ENCODE peak calls at places on chromosome 20, in six cellular contexts. A, F, R, D, H and J are unnamed samples.

GRCh38 chr20:47267621-47268020 is 88.9 kb downstream of the ZMYND8 start:
- DNase-seq in A (no peak), F (no peak), R (no peak), D (no peak), H (no peak), J (no peak)

GRCh38 chr20:11912013-11912663 is 5.6 kb upstream of the BTBD3 start:
- DNase-seq in A (no peak), F (peak), R (no peak), D (no peak), H (no peak), J (no peak)

GRCh38 chr20:20407891-20408805 is 40.2 kb downstream of the INSM1 start:
- DNase-seq in A (no peak), F (peak), R (no peak), D (peak), H (peak), J (no peak)

GRCh38 chr20:39910536-39910935 is 778.5 kb downstream of the MAFB start:
- DNase-seq in A (no peak), F (no peak), R (no peak), D (no peak), H (no peak), J (no peak)

GRCh38 chr20:22453244-22454080 is 130.9 kb downstream of the FOXA2 start:
- DNase-seq in A (peak), F (peak), R (peak), D (no peak), H (no peak), J (no peak)

GRCh38 chr20:31565699-31566331 is 39.3 kb upstream of the ID1 start:
- DNase-seq in A (peak), F (no peak), R (no peak), D (no peak), H (no peak), J (no peak)

GRCh38 chr20:51354191-51354768 is 188.2 kb downstream of the NFATC2 start:
- DNase-seq in A (no peak), F (no peak), R (no peak), D (peak), H (peak), J (no peak)

GRCh38 chr20:723756-724155 is 44.5 kb downstream of the SLC52A3 start:
- DNase-seq in A (peak), F (no peak), R (no peak), D (no peak), H (no peak), J (no peak)

GRCh38 chr20:35311822-35312221 is 19.6 kb upstream of the FAM83C start:
- DNase-seq in A (no peak), F (no peak), R (no peak), D (no peak), H (no peak), J (no peak)

GRCh38 chr20:11581271-11581670 is 336.4 kb upstream of the BTBD3 start:
- DNase-seq in A (no peak), F (peak), R (no peak), D (no peak), H (no peak), J (no peak)

GRCh38 chr20:54585222-54585621 is 109.8 kb downstream of the DOK5 start:
- DNase-seq in A (no peak), F (peak), R (no peak), D (no peak), H (no peak), J (no peak)

GRCh38 chr20:13821876-13822275 is 37.0 kb downstream of the NDUFAF5 start:
- DNase-seq in A (peak), F (no peak), R (no peak), D (peak), H (no peak), J (no peak)

GRCh38 chr20:62321521-62321948 is 18.7 kb downstream of the ADRM1 start:
- DNase-seq in A (no peak), F (peak), R (peak), D (no peak), H (no peak), J (no peak)

GRCh38 chr20:19609642-19610223 is 148.3 kb upstream of the RIN2 start:
- DNase-seq in A (peak), F (no peak), R (no peak), D (peak), H (no peak), J (no peak)

GRCh38 chr20:44979090-44979621 is 12.8 kb downstream of the STK4 start:
- DNase-seq in A (no peak), F (no peak), R (peak), D (peak), H (peak), J (no peak)

GRCh38 chr20:63062188-63063140 is 55.7 kb upstream of the BHLHE23 start:
- DNase-seq in A (no peak), F (no peak), R (no peak), D (no peak), H (no peak), J (peak)

GRCh38 chr20:33558348-33559144 is 68.7 kb downstream of the CBFA2T2 start:
- DNase-seq in A (no peak), F (no peak), R (no peak), D (no peak), H (no peak), J (no peak)

GRCh38 chr20:1566701-1567100 is 9.2 kb upstream of the SIRPD start:
- DNase-seq in A (peak), F (no peak), R (no peak), D (peak), H (peak), J (no peak)

GRCh38 chr20:9374480-9374879 is 139.9 kb upstream of the LAMP5 start:
- DNase-seq in A (no peak), F (no peak), R (no peak), D (peak), H (peak), J (no peak)

GRCh38 chr20:905396-905961 is 10.7 kb downstream of the ANGPT4 start:
- DNase-seq in A (no peak), F (no peak), R (no peak), D (no peak), H (no peak), J (no peak)

GRCh38 chr20:44748005-44748370 is 2.3 kb downstream of the KCNK15 start:
- DNase-seq in A (no peak), F (no peak), R (no peak), D (no peak), H (no peak), J (no peak)

GRCh38 chr20:16477632-16478031 is 95.6 kb downstream of the KIF16B start:
- DNase-seq in A (no peak), F (no peak), R (no peak), D (no peak), H (peak), J (no peak)

GRCh38 chr20:54633903-54634302 is 158.5 kb downstream of the DOK5 start:
- DNase-seq in A (no peak), F (no peak), R (no peak), D (no peak), H (no peak), J (no peak)

GRCh38 chr20:6714202-6714800 is 53.2 kb upstream of the BMP2 start:
- DNase-seq in A (no peak), F (no peak), R (peak), D (no peak), H (no peak), J (no peak)

GRCh38 chr20:19841740-19842139 is 83.7 kb downstream of the RIN2 start:
- DNase-seq in A (no peak), F (no peak), R (no peak), D (no peak), H (no peak), J (no peak)

GRCh38 chr20:51522207-51522606 is 20.3 kb downstream of the NFATC2 start:
- DNase-seq in A (no peak), F (no peak), R (no peak), D (no peak), H (no peak), J (no peak)

GRCh38 chr20:46967647-46968046 is 73.0 kb downstream of the EYA2 start:
- DNase-seq in A (no peak), F (peak), R (no peak), D (no peak), H (no peak), J (no peak)

GRCh38 chr20:6045566-6045965 is 8.3 kb downstream of the LRRN4 start:
- DNase-seq in A (peak), F (no peak), R (no peak), D (peak), H (peak), J (no peak)

GRCh38 chr20:63979549-63980316 is at the start of gene SAMD10:
- DNase-seq in A (no peak), F (peak), R (peak), D (peak), H (peak), J (peak)

GRCh38 chr20:53725575-53725970 is 131.9 kb upstream of the ZNF217 start:
- DNase-seq in A (no peak), F (no peak), R (no peak), D (no peak), H (no peak), J (no peak)

GRCh38 chr20:32543570-32544259 is 41.4 kb downstream of the NOL4L start:
- DNase-seq in A (no peak), F (no peak), R (no peak), D (no peak), H (no peak), J (no peak)

GRCh38 chr20:37879003-37879599 is 23.8 kb upstream of the VSTM2L start:
- DNase-seq in A (no peak), F (no peak), R (no peak), D (no peak), H (no peak), J (no peak)

GRCh38 chr20:8365634-8366033 is 233.6 kb downstream of the PLCB1 start:
- DNase-seq in A (no peak), F (no peak), R (no peak), D (no peak), H (no peak), J (no peak)

GRCh38 chr20:38920851-38921250 is 5.4 kb upstream of the FAM83D start:
- DNase-seq in A (no peak), F (no peak), R (no peak), D (no peak), H (no peak), J (no peak)

GRCh38 chr20:63735859-63736718 is at the start of gene LIME1:
- DNase-seq in A (no peak), F (no peak), R (peak), D (no peak), H (no peak), J (peak)

GRCh38 chr20:51945881-51946280 is 143.6 kb upstream of the SALL4 start:
- DNase-seq in A (no peak), F (no peak), R (no peak), D (no peak), H (no peak), J (no peak)

GRCh38 chr20:33796907-33797544 is 14.1 kb upstream of the CHMP4B start:
- DNase-seq in A (no peak), F (no peak), R (no peak), D (no peak), H (no peak), J (no peak)

GRCh38 chr20:47795214-47795667 is 10.0 kb upstream of the SULF2 start:
- DNase-seq in A (peak), F (no peak), R (no peak), D (peak), H (no peak), J (peak)

GRCh38 chr20:5933802-5934436 is 16.4 kb downstream of the TRMT6 start:
- DNase-seq in A (no peak), F (peak), R (no peak), D (no peak), H (no peak), J (no peak)

GRCh38 chr20:17663486-17663885 is 18.6 kb downstream of the RRBP1 start:
- DNase-seq in A (no peak), F (peak), R (no peak), D (peak), H (peak), J (no peak)

GRCh38 chr20:17664025-17664638 is 17.9 kb downstream of the RRBP1 start:
- DNase-seq in A (no peak), F (no peak), R (no peak), D (peak), H (no peak), J (no peak)

GRCh38 chr20:17661121-17661744 is 20.8 kb downstream of the RRBP1 start:
- DNase-seq in A (no peak), F (no peak), R (no peak), D (no peak), H (no peak), J (peak)

GRCh38 chr20:17662333-17663039 is 19.6 kb downstream of the RRBP1 start:
- DNase-seq in A (no peak), F (peak), R (no peak), D (peak), H (peak), J (peak)

GRCh38 chr20:17663040-17663399 is 19.0 kb downstream of the RRBP1 start:
- DNase-seq in A (no peak), F (no peak), R (no peak), D (no peak), H (no peak), J (peak)
- H3K9ac ChIP-seq in A (no peak), F (peak), R (no peak), D (no peak), H (no peak), J (no peak)

DNA sequence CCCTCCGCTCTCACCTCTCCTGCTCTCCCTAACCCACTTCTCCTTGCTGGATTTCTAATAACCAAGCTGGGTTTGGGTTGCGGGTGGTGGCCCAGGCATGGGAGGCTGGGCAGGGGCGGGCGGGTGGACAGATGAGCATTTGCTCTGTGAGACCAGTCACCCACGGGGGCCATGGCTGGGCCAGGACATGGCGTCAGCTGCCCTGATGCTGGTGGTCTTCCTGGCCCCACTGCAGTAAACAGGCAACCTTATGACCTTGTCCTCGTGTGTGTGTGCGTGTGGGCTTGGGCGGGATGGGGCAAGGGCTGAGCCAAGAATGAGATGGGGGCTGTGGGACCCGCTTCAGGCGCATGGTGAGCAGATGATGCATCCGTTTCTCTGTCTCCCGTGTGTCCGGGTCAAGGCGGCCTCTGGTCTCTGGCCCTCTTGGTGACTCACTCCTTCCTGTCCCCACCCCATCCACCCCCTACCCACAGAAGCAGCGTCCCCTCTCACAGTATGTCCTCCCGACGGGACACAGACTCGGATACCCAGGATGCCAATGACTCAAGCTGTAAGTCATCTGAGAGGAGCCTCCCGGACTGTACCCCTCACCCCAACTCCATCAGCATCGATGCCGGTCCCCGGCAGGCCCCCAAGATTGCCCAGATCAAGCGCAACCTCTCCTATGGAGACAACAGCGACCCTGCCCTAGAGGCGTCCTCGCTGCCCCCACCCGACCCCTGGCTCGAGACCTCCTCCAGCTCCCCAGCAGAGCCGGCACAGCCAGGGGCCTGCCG is 41.4 kb upstream of the MYL9 start:
- DNase-seq in A (no peak), F (no peak), R (no peak), D (no peak), H (peak), J (no peak)
- H3K4me3 ChIP-seq in A (no peak), F (no peak), R (no peak), D (no peak), H (no peak), J (no peak)

DNA sequence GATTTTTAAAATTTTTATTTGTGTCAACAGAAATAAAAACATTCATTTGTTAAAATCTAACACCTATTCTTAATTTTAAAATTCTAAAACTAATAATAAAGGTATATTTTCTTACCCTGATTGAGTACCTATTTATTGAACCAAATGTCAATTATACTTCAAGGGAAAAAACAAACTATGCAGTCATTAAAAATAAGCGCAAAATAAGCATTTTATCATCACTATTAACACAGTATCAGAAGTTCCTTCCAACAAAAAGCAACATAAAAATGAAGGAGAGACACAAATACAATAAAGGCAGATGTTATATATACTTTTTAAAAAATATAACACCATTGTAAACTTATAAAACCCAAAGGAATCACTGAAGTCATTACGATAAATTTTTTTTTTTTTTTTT is 52.7 kb downstream of the ZHX3 start:
- DNase-seq in A (no peak), F (no peak), R (no peak), D (no peak), H (no peak), J (no peak)
- H3K9ac ChIP-seq in A (no peak), F (no peak), R (no peak), D (no peak), H (no peak), J (no peak)

DNA sequence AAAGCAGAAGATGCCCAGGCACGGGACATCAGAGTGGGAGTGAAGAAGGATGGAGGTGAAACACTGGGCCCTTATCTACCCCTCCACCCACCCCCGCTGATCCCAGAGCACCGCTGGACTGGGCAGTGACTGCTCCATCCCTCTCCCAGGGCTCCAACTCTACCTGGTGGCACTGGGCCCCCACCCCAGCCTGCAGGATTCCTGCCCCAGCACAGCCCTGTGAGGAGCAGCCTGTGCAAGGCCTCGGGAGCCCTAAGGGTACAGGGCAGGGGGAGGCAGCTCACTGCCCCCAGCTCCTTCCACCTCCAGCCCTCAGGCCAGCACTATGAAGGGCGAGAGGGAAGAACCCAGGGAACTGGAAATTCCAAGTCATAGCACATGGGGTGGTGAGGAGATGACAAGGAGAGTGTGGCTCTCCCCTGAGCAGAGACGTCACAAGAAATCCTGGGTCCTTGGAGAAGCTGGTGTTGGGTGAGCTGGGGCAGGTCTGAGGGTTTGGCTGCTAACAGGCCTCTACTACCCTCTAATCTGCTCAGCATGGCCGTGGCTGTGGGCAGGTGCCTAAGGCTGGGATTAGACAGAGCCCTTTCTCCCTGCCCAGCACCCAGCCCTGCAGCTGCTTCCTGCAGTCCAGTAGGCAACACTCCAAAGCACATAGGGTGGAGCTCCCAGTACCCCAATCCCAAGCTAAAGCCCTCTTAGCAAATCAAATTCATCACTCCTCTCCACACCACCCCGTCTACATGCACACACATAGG is 3.5 kb downstream of the CST3 start:
- DNase-seq in A (no peak), F (no peak), R (no peak), D (no peak), H (no peak), J (no peak)
- H3K4me3 ChIP-seq in A (no peak), F (no peak), R (no peak), D (no peak), H (no peak), J (no peak)

DNA sequence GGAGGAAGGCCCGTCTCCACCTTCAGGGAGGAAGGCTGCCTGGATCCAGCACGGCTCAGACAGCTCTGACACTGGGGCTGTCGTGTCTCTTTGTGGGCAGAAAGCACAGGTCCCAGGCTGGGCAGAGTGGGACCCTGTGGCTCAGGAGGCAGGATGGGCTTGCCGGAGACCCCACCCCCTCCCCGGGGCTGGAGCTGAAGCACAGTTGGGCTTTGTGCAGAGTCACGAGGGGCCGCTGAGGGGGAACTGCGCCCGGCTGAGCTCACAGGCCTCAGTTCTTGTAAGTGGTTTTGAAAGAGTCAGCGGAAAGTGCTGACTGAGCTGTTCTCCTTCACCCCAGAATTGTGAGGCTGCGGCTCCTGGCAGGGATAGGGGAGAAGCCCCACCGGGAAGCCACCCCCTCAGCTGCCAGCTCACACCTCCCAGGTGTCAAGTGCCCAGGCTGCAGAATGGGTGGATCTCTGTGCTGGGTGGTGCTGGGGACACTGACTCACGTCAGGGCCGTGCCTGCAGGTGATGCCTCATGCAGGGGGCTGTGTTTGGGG is 145.5 kb upstream of the RNF24 start:
- DNase-seq in A (no peak), F (no peak), R (no peak), D (peak), H (peak), J (peak)
- H3K9ac ChIP-seq in A (no peak), F (peak), R (peak), D (peak), H (peak), J (no peak)

GRCh38 chr20:48942730-48943129 is 21.2 kb downstream of the ARFGEF2 start:
- DNase-seq in A (no peak), F (no peak), R (no peak), D (no peak), H (no peak), J (no peak)
- H3K4me3 ChIP-seq in A (no peak), F (no peak), R (no peak), D (no peak), H (no peak), J (no peak)

GRCh38 chr20:58310291-58310782 is 822 bp downstream of the RAB22A start:
- DNase-seq in A (peak), F (no peak), R (peak), D (peak), H (peak), J (no peak)
- H3K9ac ChIP-seq in A (peak), F (peak), R (peak), D (peak), H (peak), J (peak)